ENCODE peak calls at places on chromosomes 3 and 15, in nine cellular contexts. One of them, this sample, is unnamed.

GRCh38 chr3:30368978-30369377 is 237.4 kb upstream of the TGFBR2 start:
- DNase-seq in choroid plexus epithelial cell: peak; percentile 65
- DNase-seq in MM.1S: no peak
- DNase-seq in astrocyte of the spinal cord: peak; percentile 59
- DNase-seq in tibial artery: no peak
- DNase-seq in fibroblast of the aortic adventitia: peak; percentile 80
- DNase-seq in kidney epithelial cell: no peak
- DNase-seq in progenitor cell of endocrine pancreas: no peak
- DNase-seq in H9: no peak
- DNase-seq in this sample: no peak

GRCh38 chr3:127093312-127093711 is 99.6 kb upstream of the PRR23E start:
- DNase-seq in kidney epithelial cell: no peak
- DNase-seq in progenitor cell of endocrine pancreas: no peak
- DNase-seq in fibroblast of the aortic adventitia: no peak
- DNase-seq in MM.1S: no peak
- DNase-seq in H9: no peak
- DNase-seq in choroid plexus epithelial cell: no peak
- DNase-seq in astrocyte of the spinal cord: no peak
- DNase-seq in tibial artery: no peak
- DNase-seq in this sample: no peak

GRCh38 chr3:183460059-183461052 is 31.9 kb upstream of the MCF2L2 start:
- DNase-seq in H9: no peak
- DNase-seq in fibroblast of the aortic adventitia: no peak
- DNase-seq in progenitor cell of endocrine pancreas: no peak
- DNase-seq in kidney epithelial cell: no peak
- DNase-seq in choroid plexus epithelial cell: no peak
- DNase-seq in MM.1S: no peak
- DNase-seq in tibial artery: no peak
- DNase-seq in astrocyte of the spinal cord: no peak
- DNase-seq in this sample: no peak

GRCh38 chr3:44893097-44893496 is 18.7 kb downstream of the TGM4 start:
- DNase-seq in fibroblast of the aortic adventitia: peak; percentile 68
- DNase-seq in progenitor cell of endocrine pancreas: no peak
- DNase-seq in astrocyte of the spinal cord: peak; percentile 77
- DNase-seq in tibial artery: no peak
- DNase-seq in choroid plexus epithelial cell: peak; percentile 57
- DNase-seq in H9: no peak
- DNase-seq in MM.1S: no peak
- DNase-seq in kidney epithelial cell: peak; percentile 65
- DNase-seq in this sample: no peak

GRCh38 chr15:36221992-36222391 is 357.4 kb upstream of the CDIN1 start:
- DNase-seq in progenitor cell of endocrine pancreas: no peak
- DNase-seq in kidney epithelial cell: no peak
- DNase-seq in H9: no peak
- DNase-seq in MM.1S: no peak
- DNase-seq in choroid plexus epithelial cell: no peak
- DNase-seq in astrocyte of the spinal cord: no peak
- DNase-seq in fibroblast of the aortic adventitia: no peak
- DNase-seq in tibial artery: no peak
- DNase-seq in this sample: no peak

GRCh38 chr15:36409819-36410218 is 169.6 kb upstream of the CDIN1 start:
- DNase-seq in astrocyte of the spinal cord: no peak
- DNase-seq in choroid plexus epithelial cell: no peak
- DNase-seq in fibroblast of the aortic adventitia: no peak
- DNase-seq in progenitor cell of endocrine pancreas: no peak
- DNase-seq in H9: no peak
- DNase-seq in tibial artery: no peak
- DNase-seq in kidney epithelial cell: no peak
- DNase-seq in MM.1S: no peak
- DNase-seq in this sample: no peak

GRCh38 chr3:98754483-98754882 is 8.7 kb upstream of the ST3GAL6 start:
- DNase-seq in tibial artery: no peak
- DNase-seq in progenitor cell of endocrine pancreas: no peak
- DNase-seq in fibroblast of the aortic adventitia: no peak
- DNase-seq in MM.1S: no peak
- DNase-seq in astrocyte of the spinal cord: no peak
- DNase-seq in H9: no peak
- DNase-seq in kidney epithelial cell: no peak
- DNase-seq in choroid plexus epithelial cell: no peak
- DNase-seq in this sample: no peak

GRCh38 chr3:104359546-104359945 is 1007.2 kb upstream of the ALCAM start:
- DNase-seq in kidney epithelial cell: peak; percentile 89
- DNase-seq in astrocyte of the spinal cord: peak; percentile 93
- DNase-seq in H9: no peak
- DNase-seq in progenitor cell of endocrine pancreas: no peak
- DNase-seq in tibial artery: no peak
- DNase-seq in choroid plexus epithelial cell: peak; percentile 96
- DNase-seq in fibroblast of the aortic adventitia: peak; percentile 93
- DNase-seq in MM.1S: no peak
- DNase-seq in this sample: no peak

GRCh38 chr3:48587686-48588085 is 7.4 kb downstream of the COL7A1 start:
- DNase-seq in H9: no peak
- DNase-seq in MM.1S: no peak
- DNase-seq in choroid plexus epithelial cell: no peak
- DNase-seq in tibial artery: no peak
- DNase-seq in progenitor cell of endocrine pancreas: no peak
- DNase-seq in kidney epithelial cell: no peak
- DNase-seq in fibroblast of the aortic adventitia: no peak
- DNase-seq in astrocyte of the spinal cord: no peak
- DNase-seq in this sample: no peak

GRCh38 chr3:20846081-20846480 is 660.1 kb upstream of the SGO1 start:
- DNase-seq in kidney epithelial cell: no peak
- DNase-seq in progenitor cell of endocrine pancreas: no peak
- DNase-seq in choroid plexus epithelial cell: no peak
- DNase-seq in H9: no peak
- DNase-seq in astrocyte of the spinal cord: no peak
- DNase-seq in tibial artery: no peak
- DNase-seq in MM.1S: no peak
- DNase-seq in fibroblast of the aortic adventitia: no peak
- DNase-seq in this sample: no peak

GRCh38 chr3:81726132-81726531 is 35.3 kb downstream of the GBE1 start:
- DNase-seq in choroid plexus epithelial cell: peak; percentile 47
- DNase-seq in kidney epithelial cell: no peak
- DNase-seq in progenitor cell of endocrine pancreas: no peak
- DNase-seq in tibial artery: no peak
- DNase-seq in MM.1S: no peak
- DNase-seq in fibroblast of the aortic adventitia: no peak
- DNase-seq in H9: no peak
- DNase-seq in astrocyte of the spinal cord: peak; percentile 29
- DNase-seq in this sample: no peak

GRCh38 chr3:11716576-11717250 is 73.0 kb upstream of the VGLL4 start:
- DNase-seq in H9: no peak
- DNase-seq in tibial artery: no peak
- DNase-seq in fibroblast of the aortic adventitia: peak; percentile 39
- DNase-seq in choroid plexus epithelial cell: peak; percentile 40
- DNase-seq in astrocyte of the spinal cord: peak; percentile 7
- DNase-seq in kidney epithelial cell: no peak
- DNase-seq in progenitor cell of endocrine pancreas: no peak
- DNase-seq in MM.1S: no peak
- DNase-seq in this sample: no peak

GRCh38 chr15:81337713-81338157 is 13.8 kb upstream of the STARD5 start:
- DNase-seq in tibial artery: no peak
- DNase-seq in MM.1S: no peak
- DNase-seq in astrocyte of the spinal cord: no peak
- DNase-seq in progenitor cell of endocrine pancreas: no peak
- DNase-seq in fibroblast of the aortic adventitia: peak; percentile 29
- DNase-seq in H9: no peak
- DNase-seq in choroid plexus epithelial cell: peak; percentile 41
- DNase-seq in kidney epithelial cell: no peak
- DNase-seq in this sample: no peak

GRCh38 chr15:79433610-79434009 is 1.5 kb downstream of the MINAR1 start:
- DNase-seq in MM.1S: no peak
- DNase-seq in astrocyte of the spinal cord: no peak
- DNase-seq in kidney epithelial cell: no peak
- DNase-seq in progenitor cell of endocrine pancreas: no peak
- DNase-seq in fibroblast of the aortic adventitia: no peak
- DNase-seq in H9: peak; percentile 64
- DNase-seq in tibial artery: no peak
- DNase-seq in choroid plexus epithelial cell: no peak
- DNase-seq in this sample: peak; percentile 29

GRCh38 chr15:79434361-79434760 is 2.2 kb downstream of the MINAR1 start:
- DNase-seq in H9: no peak
- DNase-seq in kidney epithelial cell: no peak
- DNase-seq in MM.1S: no peak
- DNase-seq in progenitor cell of endocrine pancreas: no peak
- DNase-seq in fibroblast of the aortic adventitia: no peak
- DNase-seq in astrocyte of the spinal cord: no peak
- DNase-seq in tibial artery: no peak
- DNase-seq in choroid plexus epithelial cell: no peak
- DNase-seq in this sample: no peak

GRCh38 chr15:79432345-79433311 is 492 bp downstream of the MINAR1 start:
- DNase-seq in astrocyte of the spinal cord: no peak
- DNase-seq in choroid plexus epithelial cell: peak; percentile 15
- DNase-seq in kidney epithelial cell: no peak
- DNase-seq in tibial artery: no peak
- DNase-seq in fibroblast of the aortic adventitia: peak; percentile 2
- DNase-seq in H9: peak; percentile 61
- DNase-seq in progenitor cell of endocrine pancreas: no peak
- DNase-seq in MM.1S: no peak
- DNase-seq in this sample: peak; percentile 61

GRCh38 chr15:79430901-79431635 is 1.1 kb upstream of the MINAR1 start:
- DNase-seq in H9: no peak
- DNase-seq in kidney epithelial cell: no peak
- DNase-seq in tibial artery: no peak
- DNase-seq in choroid plexus epithelial cell: no peak
- DNase-seq in astrocyte of the spinal cord: no peak
- DNase-seq in fibroblast of the aortic adventitia: peak; percentile 6
- DNase-seq in progenitor cell of endocrine pancreas: no peak
- DNase-seq in MM.1S: no peak
- DNase-seq in this sample: peak; percentile 23

GRCh38 chr15:79431636-79432344 is at the start of gene MINAR1:
- DNase-seq in astrocyte of the spinal cord: peak; percentile 42
- DNase-seq in progenitor cell of endocrine pancreas: peak; percentile 66
- DNase-seq in MM.1S: no peak
- DNase-seq in choroid plexus epithelial cell: peak; percentile 50
- DNase-seq in tibial artery: no peak
- DNase-seq in fibroblast of the aortic adventitia: peak; percentile 33
- DNase-seq in kidney epithelial cell: no peak
- DNase-seq in H9: peak; percentile 47
- DNase-seq in this sample: peak; percentile 78
- TF ChIP-seq CTCF in astrocyte of the spinal cord: peak; percentile 17
- TF ChIP-seq CTCF in progenitor cell of endocrine pancreas: peak; percentile 52
- TF ChIP-seq CTCF in MM.1S: no peak
- TF ChIP-seq CTCF in choroid plexus epithelial cell: peak; percentile 11
- TF ChIP-seq CTCF in tibial artery: peak; percentile 18
- TF ChIP-seq CTCF in fibroblast of the aortic adventitia: no peak
- TF ChIP-seq CTCF in kidney epithelial cell: peak; percentile 11
- TF ChIP-seq CTCF in H9: peak; percentile 50
- TF ChIP-seq CTCF in this sample: peak; percentile 42

GRCh38 chr3:148957586-148957985 is 33.8 kb upstream of the GYG1 start:
- DNase-seq in H9: peak; percentile 79
- DNase-seq in progenitor cell of endocrine pancreas: no peak
- DNase-seq in fibroblast of the aortic adventitia: no peak
- DNase-seq in kidney epithelial cell: no peak
- DNase-seq in choroid plexus epithelial cell: peak; percentile 43
- DNase-seq in astrocyte of the spinal cord: no peak
- DNase-seq in tibial artery: no peak
- DNase-seq in MM.1S: peak; percentile 32
- DNase-seq in this sample: no peak
- TF ChIP-seq CTCF in H9: peak; percentile 77
- TF ChIP-seq CTCF in progenitor cell of endocrine pancreas: peak; percentile 33
- TF ChIP-seq CTCF in fibroblast of the aortic adventitia: peak; percentile 5
- TF ChIP-seq CTCF in kidney epithelial cell: peak; percentile 24
- TF ChIP-seq CTCF in choroid plexus epithelial cell: peak; percentile 53
- TF ChIP-seq CTCF in astrocyte of the spinal cord: peak; percentile 35
- TF ChIP-seq CTCF in tibial artery: no peak
- TF ChIP-seq CTCF in MM.1S: peak; percentile 40
- TF ChIP-seq CTCF in this sample: no peak

GRCh38 chr15:50358805-50359204 is 3.8 kb upstream of the GABPB1 start:
- DNase-seq in H9: peak; percentile 36
- DNase-seq in choroid plexus epithelial cell: peak; percentile 64
- DNase-seq in fibroblast of the aortic adventitia: peak; percentile 32
- DNase-seq in kidney epithelial cell: no peak
- DNase-seq in MM.1S: peak; percentile 52
- DNase-seq in progenitor cell of endocrine pancreas: no peak
- DNase-seq in astrocyte of the spinal cord: peak; percentile 33
- DNase-seq in tibial artery: no peak
- DNase-seq in this sample: no peak
- TF ChIP-seq CTCF in H9: peak; percentile 64
- TF ChIP-seq CTCF in choroid plexus epithelial cell: peak; percentile 66
- TF ChIP-seq CTCF in fibroblast of the aortic adventitia: peak; percentile 37
- TF ChIP-seq CTCF in kidney epithelial cell: peak; percentile 55
- TF ChIP-seq CTCF in MM.1S: peak; percentile 43
- TF ChIP-seq CTCF in progenitor cell of endocrine pancreas: peak; percentile 50
- TF ChIP-seq CTCF in astrocyte of the spinal cord: peak; percentile 47
- TF ChIP-seq CTCF in tibial artery: no peak
- TF ChIP-seq CTCF in this sample: no peak

GRCh38 chr3:180680097-180680430 is 775 bp upstream of the CCDC39 start:
- DNase-seq in astrocyte of the spinal cord: peak; percentile 53
- DNase-seq in H9: peak; percentile 64
- DNase-seq in tibial artery: no peak
- DNase-seq in kidney epithelial cell: peak; percentile 9
- DNase-seq in fibroblast of the aortic adventitia: peak; percentile 48
- DNase-seq in choroid plexus epithelial cell: peak; percentile 56
- DNase-seq in progenitor cell of endocrine pancreas: no peak
- DNase-seq in MM.1S: peak; percentile 77
- DNase-seq in this sample: no peak
- TF ChIP-seq CTCF in astrocyte of the spinal cord: peak; percentile 68
- TF ChIP-seq CTCF in H9: peak; percentile 88
- TF ChIP-seq CTCF in tibial artery: no peak
- TF ChIP-seq CTCF in kidney epithelial cell: peak; percentile 73
- TF ChIP-seq CTCF in fibroblast of the aortic adventitia: peak; percentile 59
- TF ChIP-seq CTCF in choroid plexus epithelial cell: peak; percentile 69
- TF ChIP-seq CTCF in progenitor cell of endocrine pancreas: peak; percentile 82
- TF ChIP-seq CTCF in MM.1S: peak; percentile 97
- TF ChIP-seq CTCF in this sample: peak; percentile 59

DNA sequence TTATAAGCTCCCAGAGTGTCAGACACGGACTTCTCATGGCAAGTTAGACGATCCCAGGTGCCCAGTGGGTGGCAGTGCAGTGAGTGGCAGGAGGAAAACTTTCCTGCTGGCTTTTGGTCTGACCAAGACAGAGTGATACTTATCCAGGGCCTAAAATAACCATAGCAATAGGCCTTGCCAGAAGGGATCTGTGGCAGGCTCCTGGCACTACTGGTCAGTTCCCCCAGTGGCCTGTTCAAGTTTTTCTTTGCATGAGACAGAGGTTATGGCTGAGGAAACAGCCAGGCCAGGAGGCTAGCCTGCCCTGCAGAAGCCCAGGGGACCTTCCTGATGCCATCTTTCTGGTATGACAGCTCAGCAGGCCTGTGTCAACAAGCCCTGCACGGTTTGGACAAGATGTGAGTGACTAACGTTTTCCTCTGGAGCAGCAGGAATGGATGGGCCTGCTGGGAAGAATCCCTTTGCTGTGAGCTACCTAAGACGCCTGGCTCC is 17.9 kb downstream of the SCG5 start:
- DNase-seq in fibroblast of the aortic adventitia: peak; percentile 78
- DNase-seq in astrocyte of the spinal cord: peak; percentile 87
- DNase-seq in MM.1S: no peak
- DNase-seq in choroid plexus epithelial cell: peak; percentile 57
- DNase-seq in progenitor cell of endocrine pancreas: no peak
- DNase-seq in H9: no peak
- DNase-seq in kidney epithelial cell: peak; percentile 65
- DNase-seq in tibial artery: peak; percentile 41
- DNase-seq in this sample: peak; percentile 24
- TF ChIP-seq CTCF in fibroblast of the aortic adventitia: peak; percentile 26
- TF ChIP-seq CTCF in astrocyte of the spinal cord: peak; percentile 17
- TF ChIP-seq CTCF in MM.1S: no peak
- TF ChIP-seq CTCF in choroid plexus epithelial cell: peak; percentile 11
- TF ChIP-seq CTCF in progenitor cell of endocrine pancreas: no peak
- TF ChIP-seq CTCF in H9: no peak
- TF ChIP-seq CTCF in kidney epithelial cell: peak; percentile 22
- TF ChIP-seq CTCF in tibial artery: peak; percentile 13
- TF ChIP-seq CTCF in this sample: no peak

This sample was measured in nephron progenitor cell.